ENCODE peak calls at places on chromosome 19, in five cellular contexts. One of them, this sample, is unnamed.

GRCh38 chr19:29711584-29712132 is 3.4 kb downstream of the C19orf12 start:
- DNase-seq in left ventricle myocardium inferior: no peak
- DNase-seq in AG04449: no peak
- DNase-seq in BJ: no peak
- DNase-seq in H7: no peak
- DNase-seq in this sample: no peak

GRCh38 chr19:43784981-43785808 is 4.4 kb upstream of the KCNN4 start:
- DNase-seq in left ventricle myocardium inferior: no peak
- DNase-seq in AG04449: no peak
- DNase-seq in BJ: no peak
- DNase-seq in H7: peak; percentile 84
- DNase-seq in this sample: no peak

GRCh38 chr19:17097593-17098126 is 22.1 kb downstream of the MYO9B start:
- DNase-seq in left ventricle myocardium inferior: no peak
- DNase-seq in AG04449: no peak
- DNase-seq in BJ: no peak
- DNase-seq in H7: no peak
- DNase-seq in this sample: no peak

GRCh38 chr19:8585894-8586750 is 8.9 kb upstream of the MYO1F start:
- DNase-seq in left ventricle myocardium inferior: peak; percentile 42
- DNase-seq in AG04449: no peak
- DNase-seq in BJ: no peak
- DNase-seq in H7: peak; percentile 96
- DNase-seq in this sample: no peak

GRCh38 chr19:44690131-44690440 is 8.9 kb upstream of the CEACAM16 start:
- DNase-seq in left ventricle myocardium inferior: no peak
- DNase-seq in AG04449: no peak
- DNase-seq in BJ: no peak
- DNase-seq in H7: no peak
- DNase-seq in this sample: no peak

GRCh38 chr19:42250249-42250665 is 4.7 kb downstream of the ERF start:
- DNase-seq in left ventricle myocardium inferior: no peak
- DNase-seq in AG04449: no peak
- DNase-seq in BJ: no peak
- DNase-seq in H7: no peak
- DNase-seq in this sample: no peak

GRCh38 chr19:4732680-4733114 is 9.1 kb upstream of the DPP9 start:
- DNase-seq in left ventricle myocardium inferior: peak; percentile 29
- DNase-seq in AG04449: no peak
- DNase-seq in BJ: no peak
- DNase-seq in H7: peak; percentile 94
- DNase-seq in this sample: no peak

GRCh38 chr19:11203194-11204075 is 6.1 kb upstream of the KANK2 start:
- DNase-seq in left ventricle myocardium inferior: peak; percentile 77
- DNase-seq in AG04449: peak; percentile 34
- DNase-seq in BJ: peak; percentile 57
- DNase-seq in H7: peak; percentile 98
- DNase-seq in this sample: peak; percentile 35

GRCh38 chr19:34645551-34645950 is 31.4 kb downstream of the SCGB2B2 start:
- DNase-seq in left ventricle myocardium inferior: no peak
- DNase-seq in AG04449: no peak
- DNase-seq in BJ: no peak
- DNase-seq in H7: no peak
- DNase-seq in this sample: no peak

GRCh38 chr19:42081584-42082258 is 5.8 kb downstream of the ZNF574 start:
- DNase-seq in left ventricle myocardium inferior: no peak
- DNase-seq in AG04449: no peak
- DNase-seq in BJ: no peak
- DNase-seq in H7: peak; percentile 67
- DNase-seq in this sample: no peak

DNA sequence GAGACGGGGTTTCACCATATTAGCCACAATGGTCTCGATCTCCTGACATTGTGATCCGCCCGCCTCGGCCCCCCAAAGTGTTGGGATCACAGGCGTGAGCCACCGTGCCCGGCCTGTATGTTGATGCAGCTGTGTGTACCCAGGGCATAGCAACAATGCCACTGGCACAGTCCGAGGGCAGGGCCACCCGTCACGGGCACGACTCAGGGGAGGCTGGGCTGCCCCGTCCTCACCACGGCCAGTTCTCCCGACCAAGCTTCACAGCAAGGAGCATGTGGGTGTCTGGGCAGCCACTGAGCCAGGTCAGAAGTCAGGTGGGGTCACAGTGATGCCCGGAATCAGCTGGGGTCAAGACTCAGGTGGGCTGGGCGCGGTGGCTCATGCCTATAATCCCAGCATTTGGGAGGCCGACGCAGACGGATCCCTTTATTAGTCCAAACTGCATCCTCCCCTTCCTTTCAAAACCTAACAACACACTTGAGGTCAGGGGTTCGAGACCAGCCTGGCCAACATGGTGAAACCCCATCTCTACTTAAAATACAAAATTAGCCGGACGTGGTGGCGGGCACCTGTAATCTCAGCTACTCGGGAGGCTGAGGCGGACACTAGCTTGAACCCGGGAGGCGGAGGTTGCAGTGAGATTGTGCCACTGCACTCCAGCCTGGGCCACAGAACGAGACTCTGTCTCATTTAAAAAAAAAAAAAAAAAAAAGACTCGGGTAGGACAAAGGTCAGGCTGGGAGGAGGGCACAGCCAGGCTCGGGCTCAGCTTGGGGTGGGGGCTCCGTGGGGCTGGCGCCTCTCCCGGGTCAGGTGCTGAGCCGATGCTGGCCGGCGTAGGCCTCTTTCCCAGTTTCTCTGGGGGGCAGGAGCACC is 1.2 kb upstream of the CDC34 start:
- DNase-seq in left ventricle myocardium inferior: no peak
- DNase-seq in AG04449: no peak
- DNase-seq in BJ: no peak
- DNase-seq in H7: no peak
- DNase-seq in this sample: no peak
- H3K4me3 ChIP-seq in left ventricle myocardium inferior: peak overlapping the region; percentile 100
- H3K4me3 ChIP-seq in AG04449: peak overlapping the region; percentile 77
- H3K4me3 ChIP-seq in BJ: peak overlapping the region; percentile 54
- H3K4me3 ChIP-seq in H7: peak overlapping the region; percentile 74
- H3K4me3 ChIP-seq in this sample: peak overlapping the region; percentile 66

DNA sequence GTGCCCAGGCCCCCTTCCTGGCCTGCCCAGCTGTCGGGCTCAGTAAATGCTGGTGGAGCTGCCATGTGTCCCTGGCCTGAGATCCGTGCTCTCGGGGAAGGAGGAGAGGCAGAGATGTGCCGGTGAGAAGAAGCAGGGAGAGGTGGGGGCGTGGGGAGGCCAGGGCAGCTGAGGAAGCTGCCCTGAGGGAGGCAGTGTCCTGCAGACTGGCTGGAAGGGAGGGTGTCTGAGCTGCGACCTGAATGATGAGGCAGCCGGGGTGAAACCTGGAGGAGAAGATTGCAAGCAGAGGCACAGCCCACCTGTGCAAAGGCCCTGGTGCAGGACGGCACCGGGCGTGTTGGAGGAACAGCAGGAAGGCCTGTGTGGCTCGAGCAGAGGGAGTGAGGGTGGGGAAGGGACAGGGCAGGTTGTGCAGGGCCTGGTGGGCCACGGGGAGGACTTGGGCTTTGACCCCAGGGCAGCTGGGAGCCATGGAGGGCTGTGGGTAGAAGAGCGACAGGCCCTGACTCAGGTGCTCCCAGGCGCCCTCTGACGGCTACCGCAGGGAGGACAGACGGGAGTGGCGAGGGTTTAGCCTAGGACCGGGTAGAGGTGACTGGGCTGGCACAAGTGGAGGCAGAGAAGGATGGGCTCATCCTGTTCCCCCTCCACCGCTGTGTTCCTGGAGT is 14.0 kb upstream of the CELF5 start:
- DNase-seq in left ventricle myocardium inferior: peak; percentile 46
- DNase-seq in AG04449: no peak
- DNase-seq in BJ: no peak
- DNase-seq in H7: peak; percentile 96
- DNase-seq in this sample: no peak
- H3K4me3 ChIP-seq in left ventricle myocardium inferior: no peak overlapping the region
- H3K4me3 ChIP-seq in AG04449: no peak overlapping the region
- H3K4me3 ChIP-seq in BJ: no peak overlapping the region
- H3K4me3 ChIP-seq in H7: no peak overlapping the region
- H3K4me3 ChIP-seq in this sample: no peak overlapping the region

GRCh38 chr19:49092686-49093085 is 7.4 kb downstream of the SNRNP70 start:
- DNase-seq in left ventricle myocardium inferior: no peak
- DNase-seq in AG04449: no peak
- DNase-seq in BJ: no peak
- DNase-seq in H7: no peak
- DNase-seq in this sample: no peak
- H3K4me3 ChIP-seq in left ventricle myocardium inferior: no peak overlapping the region
- H3K4me3 ChIP-seq in AG04449: no peak overlapping the region
- H3K4me3 ChIP-seq in BJ: no peak overlapping the region
- H3K4me3 ChIP-seq in H7: no peak overlapping the region
- H3K4me3 ChIP-seq in this sample: no peak overlapping the region

GRCh38 chr19:12800344-12800732 is 1.3 kb downstream of the PRDX2 start:
- DNase-seq in left ventricle myocardium inferior: no peak
- DNase-seq in AG04449: no peak
- DNase-seq in BJ: no peak
- DNase-seq in H7: no peak
- DNase-seq in this sample: no peak
- H3K4me3 ChIP-seq in left ventricle myocardium inferior: peak overlapping the region; percentile 98
- H3K4me3 ChIP-seq in AG04449: peak overlapping the region; percentile 91
- H3K4me3 ChIP-seq in BJ: peak overlapping the region; percentile 93
- H3K4me3 ChIP-seq in H7: peak overlapping the region; percentile 97
- H3K4me3 ChIP-seq in this sample: peak overlapping the region; percentile 92